ENCODE peak calls at places on chromosomes 13 and 19, in four cellular contexts. L, Z, J and R are unnamed samples.

GRCh38 chr13:52036037-52036436 is 11.5 kb downstream of the UTP14C start:
- DNase-seq in L (no peak), Z (no peak), J (no peak), R (no peak)

GRCh38 chr19:54440641-54441040 is 8.4 kb upstream of the LENG8 start:
- DNase-seq in Z (no peak), L (no peak), J (no peak), R (no peak)

GRCh38 chr19:56567274-56568120 is at the start of gene ZNF470:
- DNase-seq in L (peak; percentile 89), J (no peak), Z (peak; percentile 95), R (peak; percentile 92)

GRCh38 chr19:6103217-6103644 is 7.1 kb downstream of the RFX2 start:
- DNase-seq in Z (peak; percentile 61), J (no peak), L (no peak), R (peak; percentile 63)

GRCh38 chr13:97125810-97126738 is 96.1 kb upstream of the MBNL2 start:
- DNase-seq in J (no peak), L (no peak), Z (no peak), R (no peak)

GRCh38 chr13:54029226-54029625 is 1000.6 kb downstream of the OLFM4 start:
- DNase-seq in J (peak; percentile 37), L (peak; percentile 47), Z (no peak), R (no peak)

GRCh38 chr19:18000981-18001836 is 6.8 kb upstream of the ARRDC2 start:
- DNase-seq in J (peak; percentile 91), Z (peak; percentile 87), L (peak; percentile 76), R (peak; percentile 69)

GRCh38 chr19:18160441-18160791 is 7.5 kb downstream of the PIK3R2 start:
- DNase-seq in J (no peak), Z (no peak), L (no peak), R (no peak)

GRCh38 chr13:32254416-32254815 is 60.7 kb downstream of the ZAR1L start:
- DNase-seq in Z (no peak), J (no peak), L (no peak), R (no peak)

GRCh38 chr13:110712081-110712848 is 1.2 kb upstream of the ING1 start:
- DNase-seq in L (peak; percentile 84), J (peak; percentile 88), Z (peak; percentile 87), R (peak; percentile 63)

GRCh38 chr13:108760129-108760528 is 130.7 kb downstream of the MYO16 start:
- DNase-seq in Z (no peak), J (no peak), L (no peak), R (no peak)

GRCh38 chr19:42601811-42602443 is 7.2 kb upstream of the CEACAM8 start:
- DNase-seq in J (peak; percentile 30), L (peak; percentile 15), Z (no peak), R (peak; percentile 27)

GRCh38 chr13:27960362-27961226 is 8.5 kb downstream of the CDX2 start:
- DNase-seq in J (peak; percentile 87), L (no peak), Z (peak; percentile 52), R (peak; percentile 34)

GRCh38 chr19:49017666-49018351 is 918 bp upstream of the LHB start:
- DNase-seq in J (peak; percentile 63), Z (peak; percentile 55), L (peak; percentile 40), R (peak; percentile 57)

GRCh38 chr19:38400361-38400760 is 2.5 kb upstream of the FAM98C start:
- DNase-seq in L (no peak), J (no peak), Z (no peak), R (no peak)

GRCh38 chr19:3375221-3376088 is 9.1 kb downstream of the NFIC start:
- DNase-seq in L (no peak), J (no peak), Z (peak; percentile 84), R (no peak)

GRCh38 chr13:84821261-84821660 is 939.0 kb upstream of the SLITRK1 start:
- DNase-seq in L (no peak), Z (no peak), J (no peak), R (no peak)

GRCh38 chr19:1172353-1173159 is 1.5 kb downstream of the SBNO2 start:
- DNase-seq in J (peak; percentile 10), L (peak; percentile 41), Z (peak; percentile 46), R (no peak)

GRCh38 chr13:50189450-50189849 is 174.2 kb downstream of the KCNRG start:
- DNase-seq in J (no peak), Z (no peak), L (peak; percentile 48), R (no peak)

GRCh38 chr19:4913996-4914735 is 4.9 kb downstream of the UHRF1 start:
- DNase-seq in Z (no peak), L (no peak), J (no peak), R (no peak)

GRCh38 chr13:111919826-111920225 is 147.1 kb upstream of the SOX1 start:
- DNase-seq in Z (no peak), J (no peak), L (no peak), R (no peak)

GRCh38 chr13:86900906-86901305 is 770.3 kb upstream of the SLITRK5 start:
- DNase-seq in Z (no peak), L (no peak), J (no peak), R (no peak)